ENCODE peak calls at places on chromosomes 1 and 21, in ten cellular contexts. One of them, this sample, is unnamed.

GRCh38 chr1:233208687-233209086 is 86.8 kb downstream of the PCNX2 start:
- DNase-seq in PC-9: no peak
- DNase-seq in cardiac muscle cell: no peak
- DNase-seq in CD8-positive, alpha-beta T cell: no peak
- DNase-seq in foreskin fibroblast: no peak
- DNase-seq in fibroblast of mammary gland: no peak
- DNase-seq in AG09309: no peak
- DNase-seq in right lobe of liver: no peak
- DNase-seq in choroid plexus epithelial cell: no peak
- DNase-seq in adrenal gland: no peak
- DNase-seq in this sample: no peak

GRCh38 chr1:6503884-6504602 is 12.6 kb upstream of the PLEKHG5 start:
- DNase-seq in PC-9: no peak
- DNase-seq in cardiac muscle cell: no peak
- DNase-seq in CD8-positive, alpha-beta T cell: no peak
- DNase-seq in foreskin fibroblast: no peak
- DNase-seq in fibroblast of mammary gland: no peak
- DNase-seq in AG09309: no peak
- DNase-seq in right lobe of liver: no peak
- DNase-seq in choroid plexus epithelial cell: no peak
- DNase-seq in adrenal gland: no peak
- DNase-seq in this sample: no peak

GRCh38 chr1:197464039-197464438 is 196.0 kb downstream of the CRB1 start:
- DNase-seq in PC-9: no peak
- DNase-seq in cardiac muscle cell: peak
- DNase-seq in CD8-positive, alpha-beta T cell: no peak
- DNase-seq in foreskin fibroblast: peak
- DNase-seq in fibroblast of mammary gland: peak
- DNase-seq in AG09309: peak
- DNase-seq in right lobe of liver: no peak
- DNase-seq in choroid plexus epithelial cell: peak
- DNase-seq in adrenal gland: peak
- DNase-seq in this sample: peak

GRCh38 chr1:86828024-86828423 is 85.9 kb downstream of the SELENOF start:
- DNase-seq in PC-9: no peak
- DNase-seq in cardiac muscle cell: no peak
- DNase-seq in CD8-positive, alpha-beta T cell: no peak
- DNase-seq in foreskin fibroblast: no peak
- DNase-seq in fibroblast of mammary gland: no peak
- DNase-seq in AG09309: no peak
- DNase-seq in right lobe of liver: no peak
- DNase-seq in choroid plexus epithelial cell: no peak
- DNase-seq in adrenal gland: no peak
- DNase-seq in this sample: no peak

GRCh38 chr1:213061263-213061662 is 10.2 kb downstream of the RPS6KC1 start:
- DNase-seq in PC-9: no peak
- DNase-seq in cardiac muscle cell: no peak
- DNase-seq in CD8-positive, alpha-beta T cell: no peak
- DNase-seq in foreskin fibroblast: no peak
- DNase-seq in fibroblast of mammary gland: no peak
- DNase-seq in AG09309: no peak
- DNase-seq in right lobe of liver: no peak
- DNase-seq in choroid plexus epithelial cell: no peak
- DNase-seq in adrenal gland: no peak
- DNase-seq in this sample: no peak

GRCh38 chr1:236457775-236458174 is 63.7 kb downstream of the EDARADD start:
- DNase-seq in PC-9: no peak
- DNase-seq in cardiac muscle cell: no peak
- DNase-seq in CD8-positive, alpha-beta T cell: no peak
- DNase-seq in foreskin fibroblast: no peak
- DNase-seq in fibroblast of mammary gland: no peak
- DNase-seq in AG09309: no peak
- DNase-seq in right lobe of liver: no peak
- DNase-seq in choroid plexus epithelial cell: no peak
- DNase-seq in adrenal gland: no peak
- DNase-seq in this sample: no peak

GRCh38 chr1:225763815-225764548 is 13.6 kb upstream of the SRP9 start:
- DNase-seq in PC-9: no peak
- DNase-seq in cardiac muscle cell: peak
- DNase-seq in CD8-positive, alpha-beta T cell: no peak
- DNase-seq in foreskin fibroblast: peak
- DNase-seq in fibroblast of mammary gland: peak
- DNase-seq in AG09309: no peak
- DNase-seq in right lobe of liver: no peak
- DNase-seq in choroid plexus epithelial cell: peak
- DNase-seq in adrenal gland: peak
- DNase-seq in this sample: no peak

GRCh38 chr21:39669485-39669884 is 56.7 kb downstream of the B3GALT5 start:
- DNase-seq in PC-9: no peak
- DNase-seq in cardiac muscle cell: no peak
- DNase-seq in CD8-positive, alpha-beta T cell: no peak
- DNase-seq in foreskin fibroblast: no peak
- DNase-seq in fibroblast of mammary gland: no peak
- DNase-seq in AG09309: no peak
- DNase-seq in right lobe of liver: no peak
- DNase-seq in choroid plexus epithelial cell: no peak
- DNase-seq in adrenal gland: no peak
- DNase-seq in this sample: no peak

GRCh38 chr1:2382621-2383361 is 8.6 kb downstream of the MORN1 start:
- DNase-seq in PC-9: peak
- DNase-seq in cardiac muscle cell: peak
- DNase-seq in CD8-positive, alpha-beta T cell: no peak
- DNase-seq in foreskin fibroblast: no peak
- DNase-seq in fibroblast of mammary gland: peak
- DNase-seq in AG09309: no peak
- DNase-seq in right lobe of liver: no peak
- DNase-seq in choroid plexus epithelial cell: peak
- DNase-seq in adrenal gland: peak
- DNase-seq in this sample: no peak

GRCh38 chr1:67561704-67562113 is 123.3 kb upstream of the GADD45A start:
- DNase-seq in PC-9: peak
- DNase-seq in cardiac muscle cell: peak
- DNase-seq in CD8-positive, alpha-beta T cell: peak
- DNase-seq in foreskin fibroblast: peak
- DNase-seq in fibroblast of mammary gland: peak
- DNase-seq in AG09309: peak
- DNase-seq in right lobe of liver: peak
- DNase-seq in choroid plexus epithelial cell: peak
- DNase-seq in adrenal gland: peak
- DNase-seq in this sample: peak

GRCh38 chr1:161432091-161432490 is 64.4 kb upstream of the CFAP126 start:
- DNase-seq in PC-9: no peak
- DNase-seq in cardiac muscle cell: no peak
- DNase-seq in CD8-positive, alpha-beta T cell: no peak
- DNase-seq in foreskin fibroblast: no peak
- DNase-seq in fibroblast of mammary gland: no peak
- DNase-seq in AG09309: no peak
- DNase-seq in right lobe of liver: no peak
- DNase-seq in choroid plexus epithelial cell: no peak
- DNase-seq in adrenal gland: no peak
- DNase-seq in this sample: no peak

GRCh38 chr21:44762221-44763049 is 39.2 kb downstream of the UBE2G2 start:
- DNase-seq in PC-9: no peak
- DNase-seq in cardiac muscle cell: no peak
- DNase-seq in CD8-positive, alpha-beta T cell: no peak
- DNase-seq in foreskin fibroblast: no peak
- DNase-seq in fibroblast of mammary gland: no peak
- DNase-seq in AG09309: no peak
- DNase-seq in right lobe of liver: peak
- DNase-seq in choroid plexus epithelial cell: no peak
- DNase-seq in adrenal gland: no peak
- DNase-seq in this sample: no peak

GRCh38 chr1:75632350-75632949 is 21.5 kb upstream of the SLC44A5 start:
- DNase-seq in PC-9: no peak
- DNase-seq in cardiac muscle cell: peak
- DNase-seq in CD8-positive, alpha-beta T cell: no peak
- DNase-seq in foreskin fibroblast: no peak
- DNase-seq in fibroblast of mammary gland: peak
- DNase-seq in AG09309: peak
- DNase-seq in right lobe of liver: no peak
- DNase-seq in choroid plexus epithelial cell: peak
- DNase-seq in adrenal gland: peak
- DNase-seq in this sample: peak

GRCh38 chr1:16175610-16176553 is 20.0 kb upstream of the EPHA2 start:
- DNase-seq in PC-9: peak
- DNase-seq in cardiac muscle cell: peak
- DNase-seq in CD8-positive, alpha-beta T cell: no peak
- DNase-seq in foreskin fibroblast: peak
- DNase-seq in fibroblast of mammary gland: peak
- DNase-seq in AG09309: peak
- DNase-seq in right lobe of liver: peak
- DNase-seq in choroid plexus epithelial cell: peak
- DNase-seq in adrenal gland: peak
- DNase-seq in this sample: peak

DNA sequence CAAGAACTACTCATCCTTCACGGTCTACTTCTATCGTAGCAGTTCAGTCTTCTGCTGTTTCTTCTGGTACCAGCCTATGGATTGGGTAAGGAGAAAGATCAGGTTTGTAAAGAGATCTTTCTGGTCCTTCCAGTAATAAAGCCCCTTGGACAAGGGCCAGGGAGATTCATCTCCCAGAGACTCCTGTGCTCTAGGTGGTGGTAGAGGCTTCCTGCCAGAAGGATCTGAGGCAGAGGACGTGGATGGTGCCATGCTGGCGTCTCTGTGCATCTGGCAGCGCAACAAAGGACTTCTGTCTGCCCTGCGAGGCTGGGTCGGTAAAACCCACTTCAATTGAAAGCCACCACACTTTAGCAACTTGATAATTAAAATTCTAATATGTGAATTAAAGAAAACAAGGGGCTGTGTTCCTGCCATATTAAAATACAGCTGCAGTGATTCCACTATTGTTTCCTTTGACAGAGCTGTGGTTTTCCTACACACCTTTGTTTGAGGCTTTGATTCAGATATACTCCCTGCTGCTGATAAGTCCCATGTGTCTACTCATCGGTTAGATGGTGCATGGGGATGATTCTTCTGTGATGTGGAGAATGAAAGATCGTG is 73.6 kb downstream of the ROR1 start:
- DNase-seq in PC-9: peak
- DNase-seq in cardiac muscle cell: no peak
- DNase-seq in CD8-positive, alpha-beta T cell: no peak
- DNase-seq in foreskin fibroblast: no peak
- DNase-seq in fibroblast of mammary gland: no peak
- DNase-seq in AG09309: no peak
- DNase-seq in right lobe of liver: no peak
- DNase-seq in choroid plexus epithelial cell: no peak
- DNase-seq in adrenal gland: no peak
- DNase-seq in this sample: no peak
- TF ChIP-seq CTCF in PC-9: no peak
- TF ChIP-seq CTCF in cardiac muscle cell: no peak
- TF ChIP-seq CTCF in CD8-positive, alpha-beta T cell: no peak
- TF ChIP-seq CTCF in foreskin fibroblast: no peak
- TF ChIP-seq CTCF in fibroblast of mammary gland: no peak
- TF ChIP-seq CTCF in AG09309: no peak
- TF ChIP-seq CTCF in right lobe of liver: no peak
- TF ChIP-seq CTCF in choroid plexus epithelial cell: peak
- TF ChIP-seq CTCF in adrenal gland: no peak
- TF ChIP-seq CTCF in this sample: no peak

GRCh38 chr1:10932088-10932487 is 80.4 kb upstream of the TARDBP start:
- DNase-seq in PC-9: no peak
- DNase-seq in cardiac muscle cell: no peak
- DNase-seq in CD8-positive, alpha-beta T cell: no peak
- DNase-seq in foreskin fibroblast: no peak
- DNase-seq in fibroblast of mammary gland: no peak
- DNase-seq in AG09309: no peak
- DNase-seq in right lobe of liver: no peak
- DNase-seq in choroid plexus epithelial cell: no peak
- DNase-seq in adrenal gland: no peak
- DNase-seq in this sample: no peak
- H3K4me3 ChIP-seq in PC-9: no peak
- H3K4me3 ChIP-seq in cardiac muscle cell: no peak
- H3K4me3 ChIP-seq in CD8-positive, alpha-beta T cell: no peak
- H3K4me3 ChIP-seq in foreskin fibroblast: no peak
- H3K4me3 ChIP-seq in fibroblast of mammary gland: no peak
- H3K4me3 ChIP-seq in AG09309: no peak
- H3K4me3 ChIP-seq in right lobe of liver: no peak
- H3K4me3 ChIP-seq in choroid plexus epithelial cell: no peak
- H3K4me3 ChIP-seq in adrenal gland: no peak
- H3K4me3 ChIP-seq in this sample: no peak

GRCh38 chr1:27606708-27607238 is 2.8 kb upstream of the AHDC1 start:
- DNase-seq in PC-9: no peak
- DNase-seq in cardiac muscle cell: no peak
- DNase-seq in CD8-positive, alpha-beta T cell: no peak
- DNase-seq in foreskin fibroblast: no peak
- DNase-seq in fibroblast of mammary gland: peak
- DNase-seq in AG09309: no peak
- DNase-seq in right lobe of liver: no peak
- DNase-seq in choroid plexus epithelial cell: peak
- DNase-seq in adrenal gland: no peak
- DNase-seq in this sample: peak
- TF ChIP-seq CTCF in PC-9: no peak
- TF ChIP-seq CTCF in cardiac muscle cell: no peak
- TF ChIP-seq CTCF in CD8-positive, alpha-beta T cell: no peak
- TF ChIP-seq CTCF in foreskin fibroblast: no peak
- TF ChIP-seq CTCF in fibroblast of mammary gland: no peak
- TF ChIP-seq CTCF in AG09309: no peak
- TF ChIP-seq CTCF in right lobe of liver: no peak
- TF ChIP-seq CTCF in choroid plexus epithelial cell: no peak
- TF ChIP-seq CTCF in adrenal gland: no peak
- TF ChIP-seq CTCF in this sample: no peak

GRCh38 chr1:183180634-183181056 is 5.4 kb upstream of the LAMC2 start:
- DNase-seq in PC-9: peak
- DNase-seq in cardiac muscle cell: peak
- DNase-seq in CD8-positive, alpha-beta T cell: no peak
- DNase-seq in foreskin fibroblast: peak
- DNase-seq in fibroblast of mammary gland: peak
- DNase-seq in AG09309: peak
- DNase-seq in right lobe of liver: no peak
- DNase-seq in choroid plexus epithelial cell: peak
- DNase-seq in adrenal gland: no peak
- DNase-seq in this sample: peak

GRCh38 chr1:183191833-183192232 is 5.8 kb downstream of the LAMC2 start:
- DNase-seq in PC-9: no peak
- DNase-seq in cardiac muscle cell: peak
- DNase-seq in CD8-positive, alpha-beta T cell: no peak
- DNase-seq in foreskin fibroblast: peak
- DNase-seq in fibroblast of mammary gland: peak
- DNase-seq in AG09309: peak
- DNase-seq in right lobe of liver: no peak
- DNase-seq in choroid plexus epithelial cell: peak
- DNase-seq in adrenal gland: no peak
- DNase-seq in this sample: peak

GRCh38 chr1:183180213-183180612 is 5.9 kb upstream of the LAMC2 start:
- DNase-seq in PC-9: no peak
- DNase-seq in cardiac muscle cell: peak
- DNase-seq in CD8-positive, alpha-beta T cell: no peak
- DNase-seq in foreskin fibroblast: peak
- DNase-seq in fibroblast of mammary gland: peak
- DNase-seq in AG09309: peak
- DNase-seq in right lobe of liver: no peak
- DNase-seq in choroid plexus epithelial cell: peak
- DNase-seq in adrenal gland: peak
- DNase-seq in this sample: peak

GRCh38 chr1:183186820-183187219 is 756 bp downstream of the LAMC2 start:
- DNase-seq in PC-9: no peak
- DNase-seq in cardiac muscle cell: no peak
- DNase-seq in CD8-positive, alpha-beta T cell: no peak
- DNase-seq in foreskin fibroblast: no peak
- DNase-seq in fibroblast of mammary gland: no peak
- DNase-seq in AG09309: no peak
- DNase-seq in right lobe of liver: no peak
- DNase-seq in choroid plexus epithelial cell: no peak
- DNase-seq in adrenal gland: no peak
- DNase-seq in this sample: no peak

GRCh38 chr1:183185941-183186490 is at the start of gene LAMC2:
- DNase-seq in PC-9: peak
- DNase-seq in cardiac muscle cell: no peak
- DNase-seq in CD8-positive, alpha-beta T cell: no peak
- DNase-seq in foreskin fibroblast: no peak
- DNase-seq in fibroblast of mammary gland: no peak
- DNase-seq in AG09309: no peak
- DNase-seq in right lobe of liver: peak
- DNase-seq in choroid plexus epithelial cell: peak
- DNase-seq in adrenal gland: peak
- DNase-seq in this sample: no peak
- H3K4me3 ChIP-seq in PC-9: peak
- H3K4me3 ChIP-seq in cardiac muscle cell: peak
- H3K4me3 ChIP-seq in CD8-positive, alpha-beta T cell: no peak
- H3K4me3 ChIP-seq in foreskin fibroblast: no peak
- H3K4me3 ChIP-seq in fibroblast of mammary gland: no peak
- H3K4me3 ChIP-seq in AG09309: no peak
- H3K4me3 ChIP-seq in right lobe of liver: no peak
- H3K4me3 ChIP-seq in choroid plexus epithelial cell: peak
- H3K4me3 ChIP-seq in adrenal gland: no peak
- H3K4me3 ChIP-seq in this sample: peak

This sample was measured in fibroblast of villous mesenchyme.